ENCODE peak calls at places on chromosomes 1 and 21, in four cellular contexts. E is NB4, P is fibroblast of pulmonary artery, B is heart left ventricle. F is an unnamed sample.
A peak's percentile ranks its signal among the peaks of the same experiment; 100 is the strongest.

GRCh38 chr1:154615411-154615810 is 7.4 kb upstream of the ADAR start:
- DNase-seq in E (no peak), P (no peak), B (no peak), F (no peak)

GRCh38 chr1:229434005-229434640 is at the start of gene ACTA1:
- DNase-seq in E (no peak), P (no peak), B (peak; percentile 90), F (no peak)

GRCh38 chr21:14479387-14479786 is 66.7 kb downstream of the SAMSN1 start:
- DNase-seq in E (no peak), P (no peak), B (no peak), F (no peak)

GRCh38 chr1:234874291-234875288 is 254.0 kb downstream of the TOMM20 start:
- DNase-seq in E (peak; percentile 67), P (no peak), B (no peak), F (no peak)

GRCh38 chr1:207811920-207812720 is 60.3 kb downstream of the CD46 start:
- DNase-seq in E (peak; percentile 41), P (no peak), B (peak; percentile 77), F (no peak)

GRCh38 chr1:230031131-230031530 is 35.9 kb upstream of the GALNT2 start:
- DNase-seq in E (peak; percentile 55), P (peak; percentile 15), B (no peak), F (no peak)

GRCh38 chr1:151639466-151639865 is 27.6 kb downstream of the SNX27 start:
- DNase-seq in E (no peak), P (peak; percentile 70), B (no peak), F (no peak)

GRCh38 chr1:159092398-159092760 is 15.8 kb upstream of the AIM2 start:
- DNase-seq in E (no peak), P (no peak), B (no peak), F (no peak)

GRCh38 chr1:235455806-235456205 is 48.4 kb downstream of the B3GALNT2 start:
- DNase-seq in E (no peak), P (no peak), B (no peak), F (no peak)

GRCh38 chr1:200755456-200755855 is 16.8 kb downstream of the CAMSAP2 start:
- DNase-seq in E (no peak), P (no peak), B (no peak), F (no peak)

GRCh38 chr1:60425528-60425927 is 352.0 kb upstream of the C1orf87 start:
- DNase-seq in E (peak; percentile 4), P (peak; percentile 30), B (no peak), F (no peak)

GRCh38 chr1:240831191-240831631 is 219.3 kb upstream of the GREM2 start:
- DNase-seq in E (no peak), P (peak; percentile 68), B (no peak), F (no peak)

GRCh38 chr21:36913247-36914169 is 53.0 kb downstream of the HLCS start:
- DNase-seq in E (no peak), P (no peak), B (no peak), F (no peak)

GRCh38 chr1:156670791-156671190 is 6.4 kb downstream of the NES start:
- DNase-seq in E (no peak), P (no peak), B (no peak), F (no peak)

GRCh38 chr1:223726380-223727001 is 14.2 kb downstream of the CAPN2 start:
- DNase-seq in E (peak; percentile 89), P (peak; percentile 95), B (peak; percentile 90), F (no peak)

GRCh38 chr1:169163059-169163458 is 56.6 kb downstream of the ATP1B1 start:
- DNase-seq in E (no peak), P (peak; percentile 40), B (no peak), F (no peak)

GRCh38 chr1:171817511-171818265 is 23.6 kb upstream of the DNM3 start:
- DNase-seq in E (peak; percentile 28), P (peak; percentile 64), B (no peak), F (no peak)

GRCh38 chr1:91805343-91805801 is 80.6 kb downstream of the TGFBR3 start:
- DNase-seq in E (no peak), P (no peak), B (no peak), F (no peak)

GRCh38 chr21:45372732-45373355 is 32.1 kb upstream of the COL18A1 start:
- DNase-seq in E (no peak), P (no peak), B (peak; percentile 25), F (no peak)

GRCh38 chr1:171844381-171844780 is 3.1 kb downstream of the DNM3 start:
- DNase-seq in E (no peak), P (no peak), B (no peak), F (no peak)

GRCh38 chr1:32400876-32401631 is 6.8 kb upstream of the BSDC1 start:
- DNase-seq in E (peak; percentile 61), P (peak; percentile 86), B (peak; percentile 90), F (peak; percentile 86)

GRCh38 chr1:21924503-21925005 is 12.6 kb downstream of the HSPG2 start:
- DNase-seq in E (peak; percentile 82), P (peak; percentile 55), B (peak; percentile 86), F (no peak)

GRCh38 chr1:235307158-235308124 is 20.5 kb downstream of the ARID4B start:
- DNase-seq in E (no peak), P (no peak), B (no peak), F (no peak)

GRCh38 chr1:155962599-155963211 is 15.6 kb downstream of the ARHGEF2 start:
- DNase-seq in E (no peak), P (peak; percentile 47), B (peak; percentile 68), F (no peak)

GRCh38 chr21:44713846-44714245 is 2.5 kb upstream of the TSPEAR start:
- DNase-seq in E (no peak), P (no peak), B (no peak), F (peak; percentile 39)

DNA sequence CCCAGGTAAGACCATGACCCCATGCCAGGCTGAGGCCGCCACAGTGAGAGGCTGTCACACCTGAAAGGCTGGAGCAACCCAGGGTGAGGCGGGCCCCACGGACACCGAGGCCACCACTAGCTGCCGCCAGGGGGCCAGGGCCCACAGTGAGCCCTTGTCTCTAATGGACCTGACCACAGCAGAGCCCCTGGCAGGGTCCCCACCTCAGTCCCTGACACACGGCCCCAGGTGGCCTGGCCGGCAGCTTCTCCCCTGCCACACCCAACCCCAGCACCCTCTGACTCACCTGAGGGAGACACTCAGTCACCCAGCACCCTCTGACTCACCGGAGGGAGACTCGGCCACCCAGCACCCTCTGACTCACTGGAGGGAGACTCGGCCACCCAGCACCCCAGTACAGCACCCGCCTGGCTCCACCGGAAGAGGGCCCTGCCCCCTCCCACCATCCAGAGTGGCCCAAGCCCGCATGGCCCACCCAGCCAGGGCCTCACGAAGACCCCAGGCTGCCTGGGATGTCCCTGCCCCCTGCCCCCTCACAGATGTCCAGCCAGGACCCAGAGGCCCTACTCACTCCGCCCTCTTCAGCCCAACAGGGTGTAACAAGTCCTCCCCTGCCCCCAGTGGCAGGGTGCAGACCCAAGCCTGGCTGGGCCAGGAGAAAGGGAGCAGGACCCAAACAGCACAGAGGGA is 4.4 kb downstream of the DVL1 start:
- DNase-seq in E (no peak), P (peak; percentile 48), B (no peak), F (no peak)
- TF ChIP-seq CTCF in E (no peak), P (peak; percentile 40), B (no peak), F (peak; percentile 70)

GRCh38 chr1:14768589-14769304 is 170.3 kb downstream of the KAZN start:
- DNase-seq in E (no peak), P (no peak), B (no peak), F (no peak)

GRCh38 chr1:14765773-14766172 is 167.3 kb downstream of the KAZN start:
- DNase-seq in E (no peak), P (no peak), B (no peak), F (no peak)

GRCh38 chr1:14767075-14767474 is 168.6 kb downstream of the KAZN start:
- DNase-seq in E (no peak), P (no peak), B (no peak), F (no peak)

GRCh38 chr1:14773621-14774020 is 175.1 kb downstream of the KAZN start:
- DNase-seq in E (peak; percentile 9), P (no peak), B (no peak), F (no peak)

GRCh38 chr1:14769486-14770274 is 171.2 kb downstream of the KAZN start:
- DNase-seq in E (peak; percentile 22), P (no peak), B (no peak), F (no peak)
- TF ChIP-seq CTCF in E (peak; percentile 21), P (no peak), B (no peak), F (peak; percentile 39)

DNA sequence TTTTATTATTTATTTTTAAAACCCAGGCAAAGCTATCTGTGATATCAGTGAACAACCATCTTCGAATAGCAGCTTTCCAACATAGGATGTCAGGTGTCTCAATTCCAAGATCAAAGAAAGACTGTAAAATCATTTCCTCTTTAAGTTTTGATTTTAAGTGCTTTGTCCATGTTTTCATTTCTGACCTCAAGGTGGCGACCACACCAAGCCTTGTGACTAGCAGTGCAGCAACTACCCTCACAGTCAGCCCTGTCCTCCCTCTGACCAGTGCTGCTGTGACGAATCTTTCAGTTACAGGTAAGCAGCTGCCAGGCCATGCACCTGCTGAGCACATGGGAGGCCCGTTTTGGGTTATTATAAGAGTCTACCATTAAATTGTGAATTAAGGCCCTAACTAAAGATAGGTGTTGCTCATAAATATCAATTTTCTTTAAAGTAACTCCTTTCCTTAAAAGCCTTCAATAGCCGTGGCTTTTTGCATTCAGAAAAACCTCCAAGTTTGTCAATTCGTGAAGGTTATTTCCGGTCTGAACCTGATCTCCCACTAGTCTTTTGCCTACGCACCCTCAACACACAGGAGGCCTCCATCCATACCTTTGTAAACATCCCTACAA is 117.0 kb downstream of the CD247 start:
- DNase-seq in E (peak; percentile 67), P (peak; percentile 76), B (no peak), F (no peak)
- TF ChIP-seq CTCF in E (peak; percentile 42), P (peak; percentile 72), B (peak; percentile 24), F (peak; percentile 81)

GRCh38 chr1:195761102-195761501 is 847.1 kb downstream of the KCNT2 start:
- DNase-seq in E (no peak), P (no peak), B (no peak), F (no peak)
- TF ChIP-seq CTCF in E (no peak), P (no peak), B (no peak), F (no peak)

GRCh38 chr1:36352141-36352909 is 28.9 kb upstream of the EVA1B start:
- DNase-seq in E (no peak), P (peak; percentile 62), B (no peak), F (no peak)
- TF ChIP-seq CTCF in E (no peak), P (peak; percentile 16), B (no peak), F (no peak)

DNA sequence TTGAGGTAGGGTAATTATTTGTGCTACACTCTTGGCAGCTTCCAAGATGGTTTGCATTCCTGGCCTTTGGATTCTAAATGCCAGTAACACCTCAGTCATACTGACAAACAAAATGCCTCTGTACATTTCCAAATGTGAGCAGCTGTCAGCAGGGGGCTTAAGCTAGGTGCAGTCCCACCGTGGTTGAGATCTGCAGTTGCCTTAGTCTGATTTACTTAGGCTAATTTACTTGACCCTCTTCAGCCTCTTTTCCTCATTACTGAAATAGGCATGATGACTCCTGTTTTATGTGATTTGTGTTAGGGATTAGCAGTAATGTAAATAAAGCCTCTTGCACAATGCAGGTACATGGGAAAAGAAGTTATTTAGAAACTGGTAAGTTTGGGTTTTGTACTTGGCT is 13.5 kb upstream of the SPATA1 start:
- DNase-seq in E (no peak), P (no peak), B (no peak), F (no peak)
- TF ChIP-seq CTCF in E (no peak), P (no peak), B (no peak), F (no peak)

F was measured in type B pancreatic cell.